ENCODE peak calls at places on chromosomes 12 and 14, in six cellular contexts. One of them, this sample, is unnamed.
A peak's percentile ranks its signal among the peaks of the same experiment; 100 is the strongest.

GRCh38 chr14:39773387-39773786 is 341.2 kb upstream of the FBXO33 start:
- DNase-seq in RCC 7860: no peak
- DNase-seq in GM23248: no peak
- DNase-seq in Caki2: no peak
- DNase-seq in neural crest cell: no peak
- DNase-seq in stimulated activated CD4-positive, alpha-beta T cell treated with anti-CD3 and anti-CD28 coated beads, TNF-alpha, amount 100 ng/mL, for 24 hours: no peak
- DNase-seq in this sample: no peak

GRCh38 chr12:77294016-77294415 is 228.6 kb upstream of the E2F7 start:
- DNase-seq in RCC 7860: peak; percentile 29
- DNase-seq in GM23248: peak; percentile 10
- DNase-seq in stimulated activated CD4-positive, alpha-beta T cell treated with anti-CD3 and anti-CD28 coated beads, TNF-alpha, amount 100 ng/mL, for 24 hours: no peak
- DNase-seq in Caki2: no peak
- DNase-seq in neural crest cell: no peak
- DNase-seq in this sample: no peak

GRCh38 chr14:20679907-20680306 is 4.5 kb upstream of the RNASE4 start:
- DNase-seq in Caki2: no peak
- DNase-seq in stimulated activated CD4-positive, alpha-beta T cell treated with anti-CD3 and anti-CD28 coated beads, TNF-alpha, amount 100 ng/mL, for 24 hours: no peak
- DNase-seq in neural crest cell: no peak
- DNase-seq in RCC 7860: no peak
- DNase-seq in GM23248: peak; percentile 41
- DNase-seq in this sample: no peak

GRCh38 chr12:50960130-50960529 is 7.8 kb downstream of the HIGD1C start:
- DNase-seq in Caki2: no peak
- DNase-seq in RCC 7860: no peak
- DNase-seq in GM23248: peak; percentile 8
- DNase-seq in neural crest cell: no peak
- DNase-seq in stimulated activated CD4-positive, alpha-beta T cell treated with anti-CD3 and anti-CD28 coated beads, TNF-alpha, amount 100 ng/mL, for 24 hours: no peak
- DNase-seq in this sample: no peak

GRCh38 chr12:128088926-128089325 is 178.0 kb upstream of the TMEM132C start:
- DNase-seq in stimulated activated CD4-positive, alpha-beta T cell treated with anti-CD3 and anti-CD28 coated beads, TNF-alpha, amount 100 ng/mL, for 24 hours: no peak
- DNase-seq in GM23248: no peak
- DNase-seq in RCC 7860: no peak
- DNase-seq in neural crest cell: no peak
- DNase-seq in Caki2: no peak
- DNase-seq in this sample: no peak

GRCh38 chr14:71117839-71118743 is 210.8 kb downstream of the PCNX1 start:
- DNase-seq in RCC 7860: peak; percentile 11
- DNase-seq in GM23248: peak; percentile 59
- DNase-seq in neural crest cell: no peak
- DNase-seq in Caki2: peak; percentile 27
- DNase-seq in stimulated activated CD4-positive, alpha-beta T cell treated with anti-CD3 and anti-CD28 coated beads, TNF-alpha, amount 100 ng/mL, for 24 hours: no peak
- DNase-seq in this sample: no peak

GRCh38 chr12:11779286-11779685 is 129.8 kb downstream of the ETV6 start:
- DNase-seq in neural crest cell: no peak
- DNase-seq in stimulated activated CD4-positive, alpha-beta T cell treated with anti-CD3 and anti-CD28 coated beads, TNF-alpha, amount 100 ng/mL, for 24 hours: no peak
- DNase-seq in Caki2: no peak
- DNase-seq in GM23248: peak; percentile 64
- DNase-seq in RCC 7860: no peak
- DNase-seq in this sample: no peak

GRCh38 chr12:71195338-71195896 is 37.6 kb upstream of the TSPAN8 start:
- DNase-seq in Caki2: no peak
- DNase-seq in neural crest cell: no peak
- DNase-seq in GM23248: no peak
- DNase-seq in RCC 7860: no peak
- DNase-seq in stimulated activated CD4-positive, alpha-beta T cell treated with anti-CD3 and anti-CD28 coated beads, TNF-alpha, amount 100 ng/mL, for 24 hours: no peak
- DNase-seq in this sample: no peak

This sample was measured in iPS DF 6.9.